ENCODE peak calls at places on chromosomes 12 and 14, in ten cellular contexts. X, W, E, B, R, G, F, P, A and N are unnamed samples.

GRCh38 chr14:73173092-73173735 is 36.9 kb downstream of the PSEN1 start:
- DNase-seq in X (no peak), W (peak), E (no peak), B (no peak), R (peak), G (no peak), F (peak), P (peak), A (peak), N (peak)

GRCh38 chr12:102806110-102806509 is 110.9 kb downstream of the PAH start:
- DNase-seq in X (no peak), W (no peak), E (no peak), B (no peak), R (no peak), G (no peak), F (no peak), P (no peak), A (no peak), N (no peak)

GRCh38 chr12:47413806-47414205 is 292.0 kb downstream of the RPAP3 start:
- DNase-seq in X (no peak), W (no peak), E (no peak), B (no peak), R (no peak), G (no peak), F (no peak), P (no peak), A (peak), N (no peak)

GRCh38 chr14:75628816-75629215 is 31.9 kb downstream of the ERG28 start:
- DNase-seq in X (no peak), W (no peak), E (no peak), B (no peak), R (no peak), G (no peak), F (no peak), P (no peak), A (peak), N (no peak)

GRCh38 chr12:5746020-5746419 is 199.0 kb downstream of the ANO2 start:
- DNase-seq in X (no peak), W (no peak), E (no peak), B (no peak), R (no peak), G (peak), F (no peak), P (no peak), A (no peak), N (no peak)

GRCh38 chr14:66405158-66405557 is 81.0 kb upstream of the CCDC196 start:
- DNase-seq in X (no peak), W (peak), E (no peak), B (no peak), R (no peak), G (no peak), F (peak), P (no peak), A (peak), N (no peak)

GRCh38 chr14:54572316-54572715 is 5.4 kb downstream of the SAMD4A start:
- DNase-seq in X (no peak), W (peak), E (no peak), B (no peak), R (peak), G (no peak), F (peak), P (peak), A (no peak), N (no peak)

GRCh38 chr12:123106640-123107359 is 44.1 kb downstream of the PITPNM2 start:
- DNase-seq in X (no peak), W (no peak), E (peak), B (peak), R (peak), G (peak), F (no peak), P (no peak), A (no peak), N (no peak)

GRCh38 chr12:64461634-64462414 is 9.9 kb downstream of the TBK1 start:
- DNase-seq in X (no peak), W (peak), E (no peak), B (no peak), R (no peak), G (no peak), F (no peak), P (peak), A (peak), N (peak)

GRCh38 chr12:101172316-101172715 is 37.7 kb downstream of the SLC5A8 start:
- DNase-seq in X (no peak), W (no peak), E (no peak), B (no peak), R (peak), G (no peak), F (peak), P (peak), A (peak), N (no peak)

GRCh38 chr14:82159624-82160023 is 626.0 kb upstream of the SEL1L start:
- DNase-seq in X (no peak), W (no peak), E (no peak), B (no peak), R (no peak), G (no peak), F (no peak), P (no peak), A (no peak), N (no peak)

GRCh38 chr12:52395761-52396434 is 10.2 kb downstream of the KRT82 start:
- DNase-seq in X (no peak), W (no peak), E (peak), B (no peak), R (peak), G (no peak), F (peak), P (peak), A (no peak), N (no peak)

GRCh38 chr12:23944067-23944466 is 5.4 kb downstream of the SOX5 start:
- DNase-seq in X (no peak), W (no peak), E (no peak), B (no peak), R (no peak), G (no peak), F (peak), P (peak), A (no peak), N (no peak)

GRCh38 chr12:29957835-29958234 is 174.1 kb upstream of the TMTC1 start:
- DNase-seq in X (no peak), W (no peak), E (no peak), B (no peak), R (no peak), G (no peak), F (no peak), P (no peak), A (no peak), N (no peak)

GRCh38 chr14:101969480-101969879 is 5.1 kb downstream of the DYNC1H1 start:
- DNase-seq in X (no peak), W (no peak), E (no peak), B (no peak), R (no peak), G (no peak), F (no peak), P (no peak), A (no peak), N (no peak)

GRCh38 chr12:49566361-49566760 is 1.6 kb downstream of the MCRS1 start:
- DNase-seq in X (no peak), W (no peak), E (no peak), B (no peak), R (no peak), G (no peak), F (no peak), P (no peak), A (no peak), N (no peak)

GRCh38 chr12:49565956-49566265 is 2.0 kb downstream of the MCRS1 start:
- DNase-seq in X (no peak), W (no peak), E (no peak), B (no peak), R (no peak), G (no peak), F (no peak), P (no peak), A (no peak), N (no peak)

GRCh38 chr12:49562831-49563230 is 5.1 kb downstream of the MCRS1 start:
- DNase-seq in X (no peak), W (no peak), E (no peak), B (no peak), R (no peak), G (no peak), F (no peak), P (no peak), A (no peak), N (no peak)

GRCh38 chr12:49565119-49565955 is 2.6 kb downstream of the MCRS1 start:
- DNase-seq in X (no peak), W (no peak), E (no peak), B (no peak), R (no peak), G (no peak), F (no peak), P (no peak), A (no peak), N (no peak)

DNA sequence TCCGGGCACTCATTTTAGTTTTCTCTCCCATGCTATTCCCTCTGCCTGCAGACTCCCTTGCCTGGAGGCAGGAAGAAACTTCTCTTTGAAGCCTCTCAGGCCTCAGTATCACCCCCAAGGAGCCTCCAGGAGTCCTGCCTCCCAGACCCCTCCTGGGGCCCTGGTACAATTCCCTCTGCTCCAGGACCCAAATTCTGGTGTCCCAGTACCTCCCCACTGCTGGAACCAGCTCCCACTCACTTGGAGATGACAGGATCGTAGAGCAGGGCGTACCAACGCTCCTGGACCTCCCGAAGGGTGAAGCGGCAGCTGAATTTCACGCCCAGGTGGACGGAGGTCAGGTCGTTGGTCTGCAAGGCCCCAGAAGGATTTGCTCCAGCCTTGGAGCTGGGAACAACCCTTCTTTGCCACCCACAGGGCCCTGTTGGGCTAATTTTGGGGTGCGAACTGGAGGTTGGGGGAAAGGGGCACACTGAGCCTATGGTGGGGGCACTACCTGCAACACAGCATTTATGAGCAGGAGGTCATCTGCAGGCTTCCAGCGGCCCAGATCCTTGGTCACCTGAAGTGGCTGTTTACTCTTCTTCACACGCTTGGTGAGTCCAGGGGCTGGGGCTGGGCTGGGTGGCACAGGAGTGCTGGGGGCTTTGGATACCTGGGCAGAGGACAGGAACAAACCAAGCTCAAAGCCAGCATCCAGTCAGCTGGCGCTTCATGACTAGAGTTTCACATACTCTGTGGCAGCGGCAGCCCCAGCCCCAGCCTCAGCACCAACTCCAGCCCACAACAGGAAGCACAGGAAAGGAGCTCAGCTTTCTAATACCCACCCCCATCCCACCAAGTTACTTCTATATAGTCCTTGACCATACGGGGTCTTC is 3.5 kb downstream of the MCRS1 start:
- DNase-seq in X (no peak), W (no peak), E (no peak), B (no peak), R (no peak), G (no peak), F (no peak), P (no peak), A (no peak), N (no peak)
- H3K27ac ChIP-seq in X (no peak), W (no peak), E (no peak), B (no peak), R (no peak), G (no peak), F (no peak), P (no peak), A (no peak), N (no peak)

GRCh38 chr14:104135121-104135903 is 3.1 kb upstream of the KIF26A start:
- DNase-seq in X (no peak), W (no peak), E (no peak), B (peak), R (peak), G (no peak), F (peak), P (peak), A (peak), N (no peak)

GRCh38 chr14:104137297-104138097 is 890 bp upstream of the KIF26A start:
- DNase-seq in X (no peak), W (no peak), E (peak), B (peak), R (peak), G (no peak), F (peak), P (peak), A (peak), N (no peak)

GRCh38 chr14:104134061-104134965 is 4.1 kb upstream of the KIF26A start:
- DNase-seq in X (no peak), W (no peak), E (no peak), B (peak), R (no peak), G (no peak), F (peak), P (no peak), A (no peak), N (no peak)

GRCh38 chr14:104136472-104137296 is 1.7 kb upstream of the KIF26A start:
- DNase-seq in X (no peak), W (no peak), E (no peak), B (peak), R (peak), G (no peak), F (peak), P (no peak), A (no peak), N (no peak)

GRCh38 chr14:104135904-104136471 is 2.4 kb upstream of the KIF26A start:
- DNase-seq in X (no peak), W (no peak), E (no peak), B (peak), R (no peak), G (no peak), F (peak), P (no peak), A (no peak), N (no peak)
- TF ChIP-seq CTCF in X (no peak), W (no peak), E (no peak), B (no peak), R (peak), G (no peak), F (peak), P (no peak), A (no peak), N (no peak)

GRCh38 chr12:108237272-108237671 is 101.8 kb downstream of the CMKLR1 start:
- DNase-seq in X (no peak), W (no peak), E (no peak), B (no peak), R (peak), G (no peak), F (peak), P (peak), A (no peak), N (no peak)

GRCh38 chr12:108239378-108239777 is 99.7 kb downstream of the CMKLR1 start:
- DNase-seq in X (no peak), W (no peak), E (no peak), B (no peak), R (no peak), G (no peak), F (no peak), P (no peak), A (no peak), N (no peak)

GRCh38 chr12:108236366-108236765 is 102.7 kb downstream of the CMKLR1 start:
- DNase-seq in X (no peak), W (no peak), E (no peak), B (no peak), R (no peak), G (no peak), F (no peak), P (no peak), A (no peak), N (no peak)

GRCh38 chr12:108240027-108240785 is 98.9 kb downstream of the CMKLR1 start:
- DNase-seq in X (no peak), W (no peak), E (no peak), B (no peak), R (no peak), G (no peak), F (no peak), P (no peak), A (no peak), N (no peak)

DNA sequence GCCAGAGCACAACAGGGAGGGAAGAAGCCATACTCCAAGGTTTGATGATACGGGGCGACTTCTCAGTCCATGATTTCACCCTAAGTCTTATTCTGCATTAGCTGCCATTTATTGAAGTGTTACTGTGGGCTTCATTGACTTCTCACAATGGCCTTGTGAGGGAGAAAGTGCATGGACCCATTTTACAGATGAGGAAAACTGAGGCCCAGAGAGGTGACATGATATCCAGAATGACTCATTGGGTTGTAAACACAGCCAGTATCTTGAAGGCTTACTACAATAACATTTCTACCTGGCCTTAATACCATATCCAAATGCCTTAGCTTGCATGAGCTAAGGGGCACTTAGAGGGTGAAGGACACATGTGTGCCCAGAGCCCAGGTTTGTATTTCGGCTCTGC is 100.6 kb downstream of the CMKLR1 start:
- DNase-seq in X (no peak), W (no peak), E (no peak), B (no peak), R (no peak), G (no peak), F (no peak), P (no peak), A (no peak), N (no peak)
- H3K27ac ChIP-seq in X (no peak), W (no peak), E (no peak), B (no peak), R (no peak), G (no peak), F (no peak), P (no peak), A (no peak), N (no peak)

DNA sequence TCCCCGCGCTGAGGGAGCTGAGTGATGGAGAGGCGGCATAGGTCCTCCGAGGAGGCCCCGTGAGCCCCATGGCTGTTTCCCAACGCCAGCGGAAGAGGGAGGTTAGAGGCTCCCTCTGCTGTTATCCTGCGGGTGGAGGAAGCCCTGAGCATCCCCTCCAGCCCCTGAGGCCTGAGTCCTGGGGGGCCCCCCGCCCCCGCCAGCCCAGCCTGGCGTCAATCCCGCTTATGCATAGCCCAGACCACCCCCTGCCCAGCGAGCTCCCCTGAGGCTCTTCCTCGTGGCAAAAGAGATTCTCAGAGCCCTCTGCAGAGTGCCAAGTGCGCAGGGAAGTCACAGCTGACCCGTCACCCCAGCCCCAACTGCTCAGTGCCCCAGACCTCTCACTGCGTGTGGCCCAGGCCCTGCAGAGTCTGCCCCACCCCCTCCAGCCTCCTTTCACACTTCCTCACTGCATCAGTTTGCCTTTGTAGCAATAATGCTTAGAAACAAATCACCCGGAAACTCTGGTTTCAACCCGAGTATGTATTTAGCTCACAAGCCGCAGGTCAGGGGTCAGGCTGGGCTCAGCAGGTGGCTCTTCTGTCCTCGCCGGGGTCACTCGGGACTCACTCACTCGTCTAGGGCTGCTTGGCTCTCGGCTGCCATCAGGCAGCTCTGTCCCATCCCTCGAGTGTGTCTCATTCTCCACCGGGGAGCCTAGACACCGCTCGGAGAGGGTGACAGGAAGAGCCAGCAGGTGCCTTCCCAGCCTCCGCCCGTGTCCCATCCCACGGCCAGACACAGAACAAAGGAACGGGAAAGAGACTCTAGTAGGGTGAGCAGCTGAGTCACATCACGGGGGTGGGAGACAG is 44.8 kb upstream of the GALNT9 start:
- DNase-seq in X (no peak), W (no peak), E (no peak), B (no peak), R (no peak), G (no peak), F (peak), P (no peak), A (no peak), N (no peak)
- TF ChIP-seq CTCF in X (no peak), W (peak), E (no peak), B (no peak), R (no peak), G (no peak), F (peak), P (peak), A (peak), N (peak)

GRCh38 chr12:8905546-8905945 is 8.8 kb upstream of the PHC1 start:
- DNase-seq in X (no peak), W (no peak), E (no peak), B (no peak), R (no peak), G (no peak), F (peak), P (no peak), A (no peak), N (no peak)
- H3K27ac ChIP-seq in X (no peak), W (no peak), E (no peak), B (no peak), R (no peak), G (no peak), F (no peak), P (no peak), A (no peak), N (no peak)

DNA sequence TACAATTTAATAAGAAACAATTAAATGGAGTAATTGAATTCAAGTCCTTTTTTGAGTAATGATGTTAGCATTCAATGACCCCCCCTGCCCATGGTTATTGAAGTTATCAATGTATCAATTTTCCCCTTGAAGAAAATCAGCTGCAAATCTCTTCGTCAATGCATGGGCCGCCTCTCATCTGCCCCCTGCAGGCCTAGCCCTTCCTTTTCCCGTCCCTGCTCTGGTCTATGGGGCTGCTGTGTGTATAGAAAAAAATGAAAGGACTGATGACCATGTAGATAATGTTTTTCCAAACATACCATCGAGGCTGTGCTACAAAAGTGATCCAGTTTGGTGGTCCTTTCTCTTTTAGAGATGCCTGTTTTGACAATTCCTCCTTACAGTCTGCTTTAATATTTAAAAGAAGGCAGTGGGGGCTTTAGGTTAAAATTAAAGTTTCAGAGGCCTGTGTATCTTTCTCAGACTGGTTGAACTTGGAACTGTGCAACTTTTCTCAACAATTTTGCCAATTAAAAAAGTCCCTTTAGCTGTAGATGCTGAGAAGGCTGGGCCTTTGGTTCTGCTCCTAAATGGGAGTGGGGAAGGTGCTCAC is 98.4 kb downstream of the APAF1 start:
- DNase-seq in X (no peak), W (peak), E (no peak), B (no peak), R (peak), G (no peak), F (peak), P (peak), A (no peak), N (no peak)
- TF ChIP-seq CTCF in X (no peak), W (peak), E (peak), B (no peak), R (peak), G (no peak), F (peak), P (peak), A (peak), N (no peak)

DNA sequence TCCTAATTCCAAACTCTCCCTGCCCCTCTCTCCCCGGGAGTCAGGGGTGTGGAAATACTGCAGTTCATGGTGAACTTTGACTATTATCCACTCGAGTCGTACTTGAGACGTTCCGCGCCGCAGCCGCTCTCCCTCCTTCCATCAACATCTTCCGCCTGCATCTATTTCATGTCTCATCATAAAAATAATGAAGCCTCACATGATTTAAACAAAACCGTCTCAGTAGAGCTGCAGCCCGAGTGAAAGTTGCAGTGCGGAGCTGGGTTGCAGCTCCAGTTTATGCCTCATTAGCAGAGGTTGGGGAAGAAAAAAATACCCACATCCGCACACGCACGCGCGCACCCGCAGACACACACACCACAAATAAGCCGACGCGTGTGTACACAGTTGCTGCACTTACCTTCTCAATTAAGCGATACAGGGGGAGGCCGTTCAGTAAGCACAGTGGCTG is 271 bp downstream of the LMO3 start:
- DNase-seq in X (no peak), W (no peak), E (peak), B (no peak), R (no peak), G (peak), F (peak), P (peak), A (peak), N (no peak)
- H3K27ac ChIP-seq in X (peak), W (no peak), E (no peak), B (no peak), R (no peak), G (peak), F (no peak), P (no peak), A (no peak), N (no peak)